ENCODE peak calls at places on chromosomes 6 and 20, in ten cellular contexts. T is activated naive CD8-positive, alpha-beta T cell treated with anti-CD3 and anti-CD28 coated beads, Interleukin-2, amount 50 U/mL, for 24 hours; G is HEK293T; W is activated T-helper 1 cell treated with anti-CD3 and anti-CD28 coated beads, Interleukin-2, amount 50 U/mL, for 16 hours; J is AG08395; X is activated CD8-positive, alpha-beta memory T cell treated with anti-CD3 and anti-CD28 coated beads, Interleukin-2, amount 50 U/mL, for 4 hours; E is Daoy; A is fibroblast of mammary gland; Y is Right ventricle myocardium superior; L is colonic mucosa. S is an unnamed sample.
A peak's percentile ranks its signal among the peaks of the same experiment; 100 is the strongest.

GRCh38 chr20:25389381-25389857 is 1.2 kb downstream of the ABHD12 start:
- DNase-seq in G (peak; percentile 15), X (no peak), L (peak; percentile 28), W (no peak), T (no peak), Y (no peak), J (peak; percentile 33), E (peak; percentile 10), A (peak; percentile 52), S (peak; percentile 36)

GRCh38 chr20:62500237-62500864 is 24.6 kb upstream of the GATA5 start:
- DNase-seq in J (peak; percentile 86), T (peak; percentile 90), G (peak; percentile 84), A (peak; percentile 42), Y (peak; percentile 89), W (peak; percentile 71), X (peak; percentile 85), L (peak; percentile 80), E (peak; percentile 72), S (peak; percentile 85)

GRCh38 chr20:23193985-23194384 is 107.9 kb upstream of the CD93 start:
- DNase-seq in J (no peak), Y (no peak), X (no peak), G (no peak), A (no peak), L (no peak), T (no peak), E (no peak), W (no peak), S (no peak)

GRCh38 chr6:73798592-73798991 is 102.6 kb downstream of the CD109 start:
- DNase-seq in G (peak; percentile 47), X (no peak), L (peak; percentile 19), J (peak; percentile 88), Y (no peak), E (peak; percentile 84), A (peak; percentile 98), T (peak; percentile 6), W (no peak), S (peak; percentile 60)

GRCh38 chr6:152295346-152295745 is 341.8 kb downstream of the SYNE1 start:
- DNase-seq in J (no peak), Y (no peak), W (no peak), E (peak; percentile 27), L (no peak), A (peak; percentile 99), T (no peak), X (no peak), G (no peak), S (peak; percentile 55)

GRCh38 chr20:8244637-8245036 is 112.6 kb downstream of the PLCB1 start:
- DNase-seq in W (no peak), A (peak; percentile 73), G (no peak), Y (no peak), X (no peak), L (peak; percentile 28), E (no peak), T (no peak), J (peak; percentile 30), S (no peak)

GRCh38 chr6:104306206-104306605 is 553.5 kb downstream of the HACE1 start:
- DNase-seq in A (peak; percentile 18), W (no peak), G (no peak), E (no peak), J (no peak), X (no peak), T (no peak), Y (no peak), L (no peak), S (no peak)

GRCh38 chr6:107787589-107787960 is 36.5 kb downstream of the SCML4 start:
- DNase-seq in G (no peak), L (no peak), W (no peak), A (no peak), T (no peak), E (no peak), Y (no peak), J (no peak), X (no peak), S (no peak)

GRCh38 chr6:71077655-71078054 is 120.8 kb upstream of the B3GAT2 start:
- DNase-seq in W (no peak), X (no peak), J (no peak), Y (no peak), A (no peak), L (no peak), E (no peak), T (no peak), G (no peak), S (no peak)

GRCh38 chr20:62064788-62065668 is 653 bp downstream of the TAF4 start:
- DNase-seq in A (no peak), T (peak; percentile 22), Y (no peak), J (no peak), G (no peak), W (no peak), X (no peak), L (no peak), E (peak; percentile 28), S (peak; percentile 45)

GRCh38 chr6:113205563-113205962 is 651.6 kb upstream of the MARCKS start:
- DNase-seq in W (no peak), T (no peak), Y (no peak), L (no peak), E (no peak), X (no peak), G (no peak), A (no peak), J (no peak), S (no peak)

GRCh38 chr6:46501136-46502089 is 10.2 kb upstream of the RCAN2 start:
- DNase-seq in A (peak; percentile 44), X (no peak), L (no peak), W (no peak), E (peak; percentile 12), J (no peak), T (no peak), G (no peak), Y (no peak), S (peak; percentile 9)

GRCh38 chr6:155273438-155273837 is 9.6 kb downstream of the CLDN20 start:
- DNase-seq in E (peak; percentile 90), W (no peak), J (peak; percentile 34), T (no peak), Y (no peak), A (peak; percentile 98), L (no peak), G (no peak), X (no peak), S (peak; percentile 67)

GRCh38 chr6:27667016-27667415 is 194.1 kb upstream of the ZNF184 start:
- DNase-seq in X (no peak), J (no peak), T (no peak), Y (no peak), L (no peak), E (no peak), A (no peak), W (no peak), G (no peak), S (no peak)

S was measured in hepatic stellate cell.